ENCODE peak calls at places on chromosomes 16 and 17, in six cellular contexts. E, P, O, A, R and F are unnamed samples.

GRCh38 chr17:491086-492014 is 138.7 kb upstream of the RPH3AL start:
- DNase-seq in E (peak), R (peak), P (peak), A (peak), O (peak), F (peak)

GRCh38 chr16:12225816-12226480 is 249.4 kb downstream of the SNX29 start:
- DNase-seq in O (no peak), R (no peak), E (no peak), P (no peak), A (no peak), F (no peak)

GRCh38 chr16:57503366-57503765 is 17.1 kb upstream of the DOK4 start:
- DNase-seq in R (no peak), O (peak), P (no peak), E (no peak), A (no peak), F (no peak)

GRCh38 chr17:77364381-77364911 is 223.7 kb downstream of the SEC14L1 start:
- DNase-seq in A (no peak), E (no peak), R (no peak), P (no peak), O (peak), F (no peak)

GRCh38 chr17:51263001-51263400 is 2.7 kb downstream of the UTP18 start:
- DNase-seq in E (no peak), P (no peak), A (no peak), O (no peak), R (no peak), F (no peak)

GRCh38 chr16:13909872-13910303 is 10.1 kb upstream of the ERCC4 start:
- DNase-seq in P (no peak), A (no peak), E (peak), R (no peak), O (no peak), F (no peak)

GRCh38 chr17:68868708-68869107 is 86.5 kb downstream of the ABCA8 start:
- DNase-seq in R (no peak), E (no peak), A (no peak), O (no peak), P (no peak), F (no peak)

GRCh38 chr17:48561894-48562810 is 16.0 kb downstream of the HOXB4 start:
- DNase-seq in A (no peak), R (no peak), P (no peak), E (no peak), O (no peak), F (no peak)

GRCh38 chr17:57993471-57994365 is 5.7 kb upstream of the VEZF1 start:
- DNase-seq in R (peak), O (no peak), A (no peak), E (no peak), P (no peak), F (no peak)

GRCh38 chr17:44672479-44673093 is 16.3 kb downstream of the MEIOC start:
- DNase-seq in E (no peak), A (no peak), P (peak), R (peak), O (no peak), F (no peak)

GRCh38 chr17:4220655-4221054 is 43.1 kb downstream of the ANKFY1 start:
- DNase-seq in O (no peak), E (no peak), R (no peak), A (no peak), P (no peak), F (no peak)

GRCh38 chr16:4877298-4877685 is 30.0 kb downstream of the UBN1 start:
- DNase-seq in P (no peak), O (no peak), R (no peak), A (no peak), E (no peak), F (no peak)

GRCh38 chr16:10013364-10013763 is 168.9 kb downstream of the GRIN2A start:
- DNase-seq in E (no peak), R (no peak), O (no peak), A (no peak), P (no peak), F (no peak)

GRCh38 chr17:78144146-78144719 is 2.0 kb upstream of the C17orf99 start:
- DNase-seq in E (peak), O (peak), P (peak), R (no peak), A (no peak), F (no peak)

DNA sequence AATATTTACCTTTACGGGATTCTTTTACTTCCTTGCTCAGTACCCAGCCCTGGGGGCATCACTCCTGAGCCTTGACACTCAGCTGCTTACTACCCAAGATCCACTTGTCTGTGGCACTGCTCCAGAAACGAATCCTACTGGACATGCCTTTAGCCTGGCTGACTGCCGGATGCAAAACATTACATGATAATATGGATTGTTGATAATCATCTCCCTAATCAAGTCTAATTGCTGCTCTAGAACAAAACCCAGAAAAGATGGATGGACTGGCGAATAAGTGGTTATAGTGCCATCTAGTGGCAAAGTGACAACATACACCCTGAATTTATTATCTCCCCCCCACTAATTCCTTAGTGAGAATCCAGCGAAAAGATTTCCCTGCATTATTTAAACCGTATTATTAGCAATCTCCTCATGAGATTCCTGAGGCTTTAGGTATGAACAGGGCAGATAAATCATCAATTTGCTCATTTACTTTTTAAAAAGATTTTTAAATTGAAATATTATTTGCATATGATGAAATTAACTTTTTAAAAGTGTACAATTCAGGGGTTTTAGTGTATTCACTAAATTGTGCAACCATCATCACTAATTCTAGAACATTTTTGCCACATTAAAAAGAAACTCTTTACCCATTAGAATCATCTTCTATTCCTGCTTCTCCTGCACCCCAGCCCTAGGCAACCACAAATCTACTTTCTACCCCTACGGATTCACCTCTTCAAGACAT is 61.6 kb downstream of the RGS9 start:
- DNase-seq in P (peak), E (peak), R (peak), A (no peak), O (no peak), F (no peak)
- TF ChIP-seq CTCF in P (peak), E (peak), R (peak), A (peak), O (peak), F (peak)

GRCh38 chr16:29899516-29900101 is at the start of gene SEZ6L2:
- DNase-seq in R (no peak), E (peak), P (peak), A (no peak), O (peak), F (peak)
- TF ChIP-seq CTCF in R (no peak), E (no peak), P (peak), A (no peak), O (no peak), F (peak)

GRCh38 chr16:49556252-49557069 is 182.9 kb downstream of the C16orf78 start:
- DNase-seq in P (no peak), A (no peak), O (no peak), R (no peak), E (no peak), F (peak)
- TF ChIP-seq CTCF in P (peak), A (peak), O (peak), R (no peak), E (peak), F (peak)

GRCh38 chr16:28822520-28823290 is at the start of gene ATXN2L:
- DNase-seq in R (peak), E (peak), A (peak), O (peak), P (peak), F (peak)
- TF ChIP-seq CTCF in R (no peak), E (peak), A (no peak), O (no peak), P (no peak), F (peak)

DNA sequence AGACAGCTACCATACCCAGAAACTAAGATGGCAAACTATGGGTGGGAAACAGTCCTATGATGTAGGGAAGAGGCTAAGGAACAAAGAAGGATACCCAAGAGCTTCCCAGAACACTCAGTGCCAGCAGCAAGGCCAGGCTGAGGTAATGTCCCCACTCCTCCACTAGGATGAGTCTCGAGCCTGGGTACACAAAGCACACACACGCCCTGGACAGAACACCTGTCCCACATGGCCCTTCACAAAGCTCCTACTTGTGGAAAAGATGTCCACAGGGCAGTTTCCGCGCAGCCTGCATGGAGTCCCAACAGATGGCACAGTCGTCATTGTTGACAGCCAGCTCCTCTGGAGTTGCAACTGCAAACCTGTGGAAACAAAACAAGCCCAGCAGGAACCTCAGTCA is 23.9 kb downstream of the AMFR start:
- DNase-seq in R (peak), P (peak), O (peak), A (no peak), E (no peak), F (peak)
- TF ChIP-seq CTCF in R (no peak), P (peak), O (peak), A (peak), E (peak), F (peak)